ENCODE peak calls at places on chromosomes 12 and 14, in nine cellular contexts. Y, P, Z, C, R, U, B, J and H are unnamed samples.

GRCh38 chr12:123106640-123107359 is 44.1 kb downstream of the PITPNM2 start:
- DNase-seq in Y (no peak), P (no peak), Z (peak; percentile 57), C (no peak), R (no peak), U (no peak), B (peak; percentile 54), J (peak; percentile 67), H (no peak)

GRCh38 chr14:54420478-54421116 is 20.6 kb downstream of the CNIH1 start:
- DNase-seq in Y (peak; percentile 31), P (no peak), Z (no peak), C (no peak), R (peak; percentile 37), U (peak; percentile 81), B (no peak), J (no peak), H (peak; percentile 56)

GRCh38 chr14:61549425-61549824 is 145.9 kb upstream of the HIF1A start:
- DNase-seq in Y (no peak), P (no peak), Z (no peak), C (no peak), R (no peak), U (no peak), B (no peak), J (no peak), H (no peak)

GRCh38 chr12:109393437-109394345 is 46.0 kb downstream of the MYO1H start:
- DNase-seq in Y (peak; percentile 23), P (no peak), Z (no peak), C (no peak), R (peak; percentile 52), U (peak; percentile 77), B (no peak), J (no peak), H (peak; percentile 37)

GRCh38 chr12:51307655-51308593 is 16.1 kb downstream of the BIN2 start:
- DNase-seq in Y (peak; percentile 89), P (no peak), Z (no peak), C (no peak), R (no peak), U (no peak), B (no peak), J (no peak), H (no peak)

GRCh38 chr12:65822732-65823480 is 1.4 kb upstream of the HMGA2 start:
- DNase-seq in Y (peak; percentile 71), P (no peak), Z (no peak), C (no peak), R (peak; percentile 72), U (peak; percentile 89), B (no peak), J (peak; percentile 19), H (no peak)

GRCh38 chr12:114954626-114955025 is 270.7 kb upstream of the TBX3 start:
- DNase-seq in Y (no peak), P (no peak), Z (no peak), C (no peak), R (no peak), U (no peak), B (no peak), J (no peak), H (no peak)

GRCh38 chr12:2336409-2336829 is 283.6 kb downstream of the CACNA1C start:
- DNase-seq in Y (peak; percentile 96), P (peak; percentile 79), Z (no peak), C (no peak), R (no peak), U (no peak), B (no peak), J (no peak), H (no peak)

GRCh38 chr14:59028476-59029202 is 159.8 kb upstream of the DAAM1 start:
- DNase-seq in Y (peak; percentile 94), P (no peak), Z (peak; percentile 51), C (no peak), R (peak; percentile 72), U (peak; percentile 71), B (no peak), J (peak; percentile 41), H (peak; percentile 55)

GRCh38 chr14:81509838-81510452 is 23.7 kb downstream of the SEL1L start:
- DNase-seq in Y (no peak), P (no peak), Z (no peak), C (no peak), R (peak; percentile 25), U (peak; percentile 11), B (no peak), J (no peak), H (no peak)

GRCh38 chr12:10220398-10221077 is 7.9 kb downstream of the GABARAPL1 start:
- DNase-seq in Y (peak; percentile 69), P (peak; percentile 89), Z (peak; percentile 75), C (no peak), R (no peak), U (no peak), B (no peak), J (peak; percentile 72), H (peak; percentile 42)

GRCh38 chr12:76194724-76195123 is 110.2 kb upstream of the NAP1L1 start:
- DNase-seq in Y (no peak), P (no peak), Z (no peak), C (no peak), R (no peak), U (no peak), B (no peak), J (no peak), H (no peak)

GRCh38 chr14:54691525-54692260 is 124.8 kb downstream of the SAMD4A start:
- DNase-seq in Y (no peak), P (peak; percentile 88), Z (peak; percentile 79), C (peak; percentile 9), R (peak; percentile 74), U (peak; percentile 90), B (peak; percentile 17), J (peak; percentile 84), H (peak; percentile 85)

GRCh38 chr12:16920451-16920850 is 314.5 kb upstream of the LMO3 start:
- DNase-seq in Y (no peak), P (no peak), Z (no peak), C (no peak), R (no peak), U (peak; percentile 7), B (no peak), J (no peak), H (no peak)

GRCh38 chr14:23324455-23324846 is 3.2 kb downstream of the PABPN1 start:
- DNase-seq in Y (no peak), P (no peak), Z (no peak), C (no peak), R (no peak), U (no peak), B (no peak), J (no peak), H (no peak)

GRCh38 chr12:24021164-24021502 is 71.7 kb upstream of the SOX5 start:
- DNase-seq in Y (no peak), P (no peak), Z (no peak), C (no peak), R (no peak), U (no peak), B (no peak), J (no peak), H (no peak)

GRCh38 chr14:31154956-31155355 is 52.6 kb downstream of the HECTD1 start:
- DNase-seq in Y (peak; percentile 4), P (no peak), Z (no peak), C (no peak), R (no peak), U (no peak), B (no peak), J (no peak), H (no peak)

GRCh38 chr12:62846506-62846905 is 88.4 kb downstream of the PPM1H start:
- DNase-seq in Y (peak; percentile 35), P (no peak), Z (no peak), C (no peak), R (no peak), U (no peak), B (no peak), J (no peak), H (no peak)

GRCh38 chr14:89807151-89807550 is 147.4 kb downstream of the EFCAB11 start:
- DNase-seq in Y (no peak), P (no peak), Z (no peak), C (no peak), R (no peak), U (no peak), B (no peak), J (no peak), H (no peak)

GRCh38 chr12:53425515-53426150 is 2.0 kb downstream of the AMHR2 start:
- DNase-seq in Y (no peak), P (no peak), Z (no peak), C (no peak), R (no peak), U (no peak), B (no peak), J (no peak), H (no peak)

GRCh38 chr14:69605761-69606160 is 5.6 kb upstream of the SUSD6 start:
- DNase-seq in Y (no peak), P (no peak), Z (no peak), C (no peak), R (no peak), U (no peak), B (no peak), J (no peak), H (no peak)

GRCh38 chr14:90388437-90388836 is 8.4 kb upstream of the CALM1 start:
- DNase-seq in Y (peak; percentile 81), P (no peak), Z (no peak), C (no peak), R (peak; percentile 23), U (peak; percentile 74), B (no peak), J (no peak), H (no peak)

GRCh38 chr14:99758121-99758871 is 34.9 kb upstream of the EML1 start:
- DNase-seq in Y (peak; percentile 95), P (peak; percentile 48), Z (no peak), C (no peak), R (no peak), U (peak; percentile 74), B (no peak), J (no peak), H (no peak)

GRCh38 chr12:109518820-109519665 is 41.6 kb downstream of the UBE3B start:
- DNase-seq in Y (peak; percentile 85), P (no peak), Z (peak; percentile 59), C (peak; percentile 12), R (peak; percentile 75), U (peak; percentile 83), B (peak; percentile 25), J (peak; percentile 71), H (peak; percentile 86)

GRCh38 chr12:117152793-117153775 is 37.2 kb downstream of the FBXO21 start:
- DNase-seq in Y (no peak), P (no peak), Z (no peak), C (no peak), R (peak; percentile 12), U (no peak), B (no peak), J (no peak), H (no peak)

GRCh38 chr12:66168410-66168809 is 1.4 kb downstream of the TMBIM4 start:
- DNase-seq in Y (no peak), P (no peak), Z (no peak), C (no peak), R (no peak), U (no peak), B (no peak), J (no peak), H (no peak)